ENCODE peak calls at places on chromosomes 1 and 21, in four cellular contexts. One of them, this sample, is unnamed.
A peak's percentile ranks its signal among the peaks of the same experiment; 100 is the strongest.

GRCh38 chr21:20999567-21000169 is 1.5 kb downstream of the NCAM2 start:
- DNase-seq in RWPE1: peak; percentile 23
- DNase-seq in CD4-positive, alpha-beta memory T cell: no peak
- DNase-seq in mesendoderm: peak; percentile 52
- DNase-seq in this sample: peak; percentile 82

GRCh38 chr1:231279081-231279480 is 38.1 kb downstream of the GNPAT start:
- DNase-seq in RWPE1: peak; percentile 24
- DNase-seq in mesendoderm: no peak
- DNase-seq in CD4-positive, alpha-beta memory T cell: no peak
- DNase-seq in this sample: no peak

GRCh38 chr1:119008483-119009299 is 20.5 kb upstream of the TBX15 start:
- DNase-seq in mesendoderm: peak; percentile 84
- DNase-seq in RWPE1: peak; percentile 60
- DNase-seq in CD4-positive, alpha-beta memory T cell: no peak
- DNase-seq in this sample: peak; percentile 71

GRCh38 chr1:117793396-117793795 is 136.0 kb downstream of the GDAP2 start:
- DNase-seq in CD4-positive, alpha-beta memory T cell: no peak
- DNase-seq in RWPE1: no peak
- DNase-seq in mesendoderm: no peak
- DNase-seq in this sample: no peak

GRCh38 chr1:168465942-168466702 is 77.7 kb downstream of the XCL2 start:
- DNase-seq in RWPE1: peak; percentile 46
- DNase-seq in CD4-positive, alpha-beta memory T cell: peak; percentile 16
- DNase-seq in mesendoderm: no peak
- DNase-seq in this sample: peak; percentile 83

GRCh38 chr1:20109223-20109856 is 10.0 kb downstream of the PLA2G2D start:
- DNase-seq in mesendoderm: no peak
- DNase-seq in RWPE1: no peak
- DNase-seq in CD4-positive, alpha-beta memory T cell: no peak
- DNase-seq in this sample: no peak

GRCh38 chr1:93815738-93816110 is 63.3 kb downstream of the DNTTIP2 start:
- DNase-seq in RWPE1: no peak
- DNase-seq in mesendoderm: peak; percentile 92
- DNase-seq in CD4-positive, alpha-beta memory T cell: no peak
- DNase-seq in this sample: no peak

GRCh38 chr1:91716339-91716738 is 169.6 kb downstream of the TGFBR3 start:
- DNase-seq in RWPE1: no peak
- DNase-seq in CD4-positive, alpha-beta memory T cell: no peak
- DNase-seq in mesendoderm: no peak
- DNase-seq in this sample: no peak

GRCh38 chr1:8343464-8344001 is 25.6 kb downstream of the SLC45A1 start:
- DNase-seq in mesendoderm: no peak
- DNase-seq in CD4-positive, alpha-beta memory T cell: no peak
- DNase-seq in RWPE1: peak; percentile 87
- DNase-seq in this sample: peak; percentile 70

GRCh38 chr1:29811247-29811646 is 574.9 kb downstream of the PTPRU start:
- DNase-seq in RWPE1: no peak
- DNase-seq in mesendoderm: peak; percentile 41
- DNase-seq in CD4-positive, alpha-beta memory T cell: no peak
- DNase-seq in this sample: no peak

GRCh38 chr1:206674745-206675175 is 9.9 kb upstream of the MAPKAPK2 start:
- DNase-seq in RWPE1: peak; percentile 95
- DNase-seq in mesendoderm: no peak
- DNase-seq in CD4-positive, alpha-beta memory T cell: no peak
- DNase-seq in this sample: no peak

GRCh38 chr1:38285807-38286530 is 239.4 kb upstream of the POU3F1 start:
- DNase-seq in RWPE1: no peak
- DNase-seq in mesendoderm: peak; percentile 50
- DNase-seq in CD4-positive, alpha-beta memory T cell: no peak
- DNase-seq in this sample: peak; percentile 12

GRCh38 chr21:34569381-34569979 is 45.4 kb downstream of the RCAN1 start:
- DNase-seq in RWPE1: no peak
- DNase-seq in CD4-positive, alpha-beta memory T cell: no peak
- DNase-seq in mesendoderm: no peak
- DNase-seq in this sample: no peak

GRCh38 chr1:111832521-111833155 is 76.9 kb downstream of the DDX20 start:
- DNase-seq in mesendoderm: no peak
- DNase-seq in RWPE1: no peak
- DNase-seq in CD4-positive, alpha-beta memory T cell: no peak
- DNase-seq in this sample: no peak

GRCh38 chr1:85258536-85259117 is 835 bp downstream of the C1orf52 start:
- DNase-seq in mesendoderm: peak; percentile 52
- DNase-seq in CD4-positive, alpha-beta memory T cell: no peak
- DNase-seq in RWPE1: no peak
- DNase-seq in this sample: peak; percentile 33

GRCh38 chr1:181222972-181223371 is 134.5 kb downstream of the IER5 start:
- DNase-seq in mesendoderm: no peak
- DNase-seq in RWPE1: no peak
- DNase-seq in CD4-positive, alpha-beta memory T cell: no peak
- DNase-seq in this sample: no peak

GRCh38 chr1:59714966-59715365 is 99.8 kb upstream of the HOOK1 start:
- DNase-seq in RWPE1: no peak
- DNase-seq in CD4-positive, alpha-beta memory T cell: no peak
- DNase-seq in mesendoderm: no peak
- DNase-seq in this sample: no peak

GRCh38 chr1:145736191-145736590 is 16.9 kb downstream of the CD160 start:
- DNase-seq in mesendoderm: no peak
- DNase-seq in CD4-positive, alpha-beta memory T cell: no peak
- DNase-seq in RWPE1: no peak
- DNase-seq in this sample: no peak

DNA sequence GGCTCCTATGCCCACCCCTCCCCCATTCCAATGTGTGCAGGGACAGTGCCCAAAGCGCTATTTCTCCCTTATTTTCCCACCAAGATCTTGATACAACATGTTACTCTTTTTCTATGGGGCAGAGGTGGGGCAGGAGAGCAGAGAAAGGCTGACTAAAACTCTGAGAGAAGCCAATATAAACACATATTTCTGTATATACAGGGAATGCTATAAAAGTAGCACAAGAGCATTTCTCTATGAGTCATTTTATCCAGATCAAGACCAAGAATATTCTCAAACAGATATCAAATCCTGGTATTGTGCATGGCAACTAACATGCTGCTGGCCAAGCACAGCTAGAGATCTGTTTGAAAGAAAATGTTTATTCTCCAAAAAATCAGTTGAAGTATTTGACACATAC is 7.3 kb downstream of the WDR26 start:
- DNase-seq in CD4-positive, alpha-beta memory T cell: no peak
- DNase-seq in mesendoderm: no peak
- DNase-seq in RWPE1: peak; percentile 45
- DNase-seq in this sample: no peak
- H3K27ac ChIP-seq in CD4-positive, alpha-beta memory T cell: no peak overlapping the region
- H3K27ac ChIP-seq in mesendoderm: no peak overlapping the region
- H3K27ac ChIP-seq in RWPE1: no peak overlapping the region
- H3K27ac ChIP-seq in this sample: no peak overlapping the region

GRCh38 chr1:183096889-183097288 is 73.7 kb downstream of the LAMC1 start:
- DNase-seq in RWPE1: no peak
- DNase-seq in CD4-positive, alpha-beta memory T cell: no peak
- DNase-seq in mesendoderm: no peak
- DNase-seq in this sample: peak; percentile 18

GRCh38 chr1:183096351-183096750 is 73.1 kb downstream of the LAMC1 start:
- DNase-seq in CD4-positive, alpha-beta memory T cell: no peak
- DNase-seq in RWPE1: no peak
- DNase-seq in mesendoderm: no peak
- DNase-seq in this sample: no peak

GRCh38 chr1:183100575-183100974 is 77.4 kb downstream of the LAMC1 start:
- DNase-seq in RWPE1: no peak
- DNase-seq in mesendoderm: no peak
- DNase-seq in CD4-positive, alpha-beta memory T cell: no peak
- DNase-seq in this sample: no peak

GRCh38 chr1:183098349-183098748 is 75.1 kb downstream of the LAMC1 start:
- DNase-seq in CD4-positive, alpha-beta memory T cell: no peak
- DNase-seq in RWPE1: no peak
- DNase-seq in mesendoderm: no peak
- DNase-seq in this sample: no peak

DNA sequence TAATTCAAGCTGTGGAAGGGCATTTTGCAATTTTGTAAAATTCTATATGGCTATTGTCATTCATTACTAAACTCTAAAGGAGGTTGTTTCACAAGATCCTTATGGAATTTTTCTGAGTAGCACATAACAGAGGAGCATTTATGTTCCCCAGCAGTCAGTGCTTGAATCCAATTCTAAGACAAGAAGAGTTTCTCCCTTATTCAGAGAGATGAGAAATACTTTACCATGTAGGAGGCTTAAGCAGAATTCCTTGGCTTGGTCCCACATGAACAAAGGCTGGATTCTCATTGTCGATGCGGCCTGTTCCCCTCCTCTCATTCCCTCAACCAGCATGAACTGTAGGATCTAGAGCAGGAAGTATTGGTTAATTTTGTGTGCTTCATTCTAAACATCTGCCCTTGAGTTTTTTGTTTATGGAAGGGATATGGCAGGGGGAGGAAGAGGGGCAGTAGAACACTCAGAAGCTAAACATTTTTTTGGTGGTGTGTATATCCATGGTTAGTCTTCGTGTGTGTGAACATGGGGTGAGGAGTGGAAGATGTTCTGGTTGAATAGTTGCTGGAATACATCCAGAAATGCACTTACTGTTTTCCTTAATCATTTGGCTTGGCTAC is 74.3 kb downstream of the LAMC1 start:
- DNase-seq in CD4-positive, alpha-beta memory T cell: no peak
- DNase-seq in RWPE1: no peak
- DNase-seq in mesendoderm: no peak
- DNase-seq in this sample: peak; percentile 44
- H3K27ac ChIP-seq in CD4-positive, alpha-beta memory T cell: no peak overlapping the region
- H3K27ac ChIP-seq in RWPE1: no peak overlapping the region
- H3K27ac ChIP-seq in mesendoderm: no peak overlapping the region
- H3K27ac ChIP-seq in this sample: no peak overlapping the region

GRCh38 chr1:46809071-46809470 is 10.2 kb downstream of the CYP4B1 start:
- DNase-seq in RWPE1: no peak
- DNase-seq in mesendoderm: no peak
- DNase-seq in CD4-positive, alpha-beta memory T cell: no peak
- DNase-seq in this sample: no peak

GRCh38 chr1:46806196-46807020 is 7.6 kb downstream of the CYP4B1 start:
- DNase-seq in RWPE1: no peak
- DNase-seq in CD4-positive, alpha-beta memory T cell: no peak
- DNase-seq in mesendoderm: no peak
- DNase-seq in this sample: no peak

GRCh38 chr1:46805755-46806154 is 6.9 kb downstream of the CYP4B1 start:
- DNase-seq in CD4-positive, alpha-beta memory T cell: no peak
- DNase-seq in RWPE1: no peak
- DNase-seq in mesendoderm: no peak
- DNase-seq in this sample: no peak

GRCh38 chr1:46804926-46805325 is 6.1 kb downstream of the CYP4B1 start:
- DNase-seq in RWPE1: no peak
- DNase-seq in CD4-positive, alpha-beta memory T cell: no peak
- DNase-seq in mesendoderm: no peak
- DNase-seq in this sample: no peak

DNA sequence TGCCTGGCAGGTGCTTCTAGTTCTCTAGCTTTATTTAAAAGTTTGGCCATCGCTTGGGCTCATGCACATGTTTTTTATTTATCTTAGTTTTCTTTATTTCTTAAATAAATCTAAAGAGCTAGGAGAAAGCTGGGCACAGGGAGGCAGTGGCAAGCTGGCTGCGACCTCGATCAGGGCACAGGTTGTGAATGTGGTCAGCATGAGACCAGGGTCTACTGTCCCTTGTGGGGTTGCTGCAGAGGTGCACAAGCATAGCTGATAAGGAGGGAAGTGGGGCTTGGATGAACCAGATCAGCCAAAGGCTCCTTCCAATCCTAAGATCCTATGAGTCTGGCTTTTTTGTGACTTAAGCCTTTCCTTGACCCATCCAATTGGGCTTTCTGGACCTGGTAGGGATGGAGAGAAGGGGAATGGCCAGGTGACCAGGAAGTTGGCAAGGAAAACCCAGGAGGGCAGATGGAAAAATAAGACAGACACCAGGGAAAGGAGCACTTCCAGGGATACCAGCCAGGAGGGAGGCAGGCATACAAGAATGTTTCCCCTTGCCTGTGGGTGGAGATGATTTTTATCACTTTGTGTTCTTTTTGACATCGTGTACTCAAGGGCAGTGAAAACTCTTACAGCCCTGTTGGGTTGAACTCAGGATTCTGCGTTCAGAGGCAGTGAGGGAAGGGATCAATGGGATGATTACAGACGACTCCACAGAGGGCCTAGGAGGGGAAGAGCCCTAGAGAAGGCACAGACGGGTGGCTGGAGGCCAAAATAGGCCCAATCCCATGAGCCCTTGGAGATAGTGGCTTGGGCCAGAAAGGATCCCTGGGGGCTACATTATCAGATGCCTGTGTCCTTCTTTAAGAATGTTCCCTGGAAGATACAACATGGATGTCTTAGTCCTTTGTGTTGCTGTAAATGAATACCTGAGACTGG is 8.5 kb downstream of the CYP4B1 start:
- DNase-seq in RWPE1: no peak
- DNase-seq in CD4-positive, alpha-beta memory T cell: no peak
- DNase-seq in mesendoderm: no peak
- DNase-seq in this sample: no peak
- H3K27ac ChIP-seq in RWPE1: no peak overlapping the region
- H3K27ac ChIP-seq in CD4-positive, alpha-beta memory T cell: no peak overlapping the region
- H3K27ac ChIP-seq in mesendoderm: no peak overlapping the region
- H3K27ac ChIP-seq in this sample: no peak overlapping the region

DNA sequence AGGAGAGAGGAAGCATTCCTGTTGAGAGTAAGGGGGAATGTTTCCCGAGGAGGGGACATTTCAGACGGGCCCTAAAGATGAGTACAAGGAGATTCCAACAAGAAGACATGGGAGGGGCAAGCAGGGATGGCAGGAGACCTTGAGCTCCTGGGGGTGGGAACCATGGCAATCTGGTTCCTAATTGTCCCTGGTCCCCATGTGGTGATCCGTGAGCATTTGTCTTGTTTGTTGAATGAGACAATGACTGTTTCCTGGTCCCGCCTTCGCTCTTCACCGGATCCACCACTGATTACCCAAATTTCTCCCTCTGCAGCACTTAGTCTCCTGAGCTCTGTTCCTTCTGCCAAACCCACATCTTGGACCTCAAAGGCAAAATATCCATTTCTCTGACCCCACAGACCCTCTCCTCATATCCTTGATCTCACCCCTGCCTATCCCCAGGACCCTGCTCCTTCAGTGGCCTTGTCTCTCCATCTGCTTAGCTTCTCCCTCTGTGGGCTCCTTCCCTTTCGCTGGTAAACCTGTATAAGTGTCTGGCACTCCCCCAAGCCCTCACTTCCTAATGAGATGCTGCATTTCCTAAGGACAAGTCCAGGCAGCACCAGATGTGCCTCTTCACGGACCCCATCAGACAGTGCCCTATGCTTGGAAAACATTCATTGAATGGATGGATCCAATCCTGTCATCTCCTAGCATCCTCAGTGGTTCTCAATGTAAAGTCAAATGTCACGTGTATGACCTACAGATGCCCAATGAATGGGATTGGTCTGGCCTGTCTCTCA is 8.3 kb upstream of the CSF1 start:
- DNase-seq in RWPE1: no peak
- DNase-seq in CD4-positive, alpha-beta memory T cell: no peak
- DNase-seq in mesendoderm: peak; percentile 32
- DNase-seq in this sample: no peak
- H3K27ac ChIP-seq in RWPE1: no peak overlapping the region
- H3K27ac ChIP-seq in CD4-positive, alpha-beta memory T cell: no peak overlapping the region
- H3K27ac ChIP-seq in mesendoderm: no peak overlapping the region
- H3K27ac ChIP-seq in this sample: no peak overlapping the region

This sample was measured in A673.